ENCODE peak calls at places on chromosomes 7 and 10, in five cellular contexts. I is HCT116, C is hepatocyte, O is upper lobe of left lung, T is PC-3. L is an unnamed sample.

GRCh38 chr7:19107392-19108147 is 9.9 kb downstream of the TWIST1 start:
- DNase-seq in T (peak), I (no peak), O (no peak), C (peak), L (no peak)

GRCh38 chr7:47596502-47597202 is 14.7 kb upstream of the TNS3 start:
- DNase-seq in I (no peak), T (peak), C (no peak), O (no peak), L (no peak)

GRCh38 chr7:30412810-30413504 is 65.6 kb downstream of the NOD1 start:
- DNase-seq in T (peak), I (peak), C (peak), O (peak), L (peak)

GRCh38 chr10:87618470-87619423 is 40.9 kb upstream of the PAPSS2 start:
- DNase-seq in I (no peak), O (peak), T (peak), C (peak), L (no peak)

GRCh38 chr10:14383266-14383665 is 52.5 kb upstream of the FRMD4A start:
- DNase-seq in O (no peak), T (no peak), I (no peak), C (no peak), L (no peak)

GRCh38 chr7:54109501-54109900 is 432.7 kb upstream of the VSTM2A start:
- DNase-seq in O (no peak), C (no peak), T (no peak), I (no peak), L (no peak)

GRCh38 chr10:131928248-131929095 is 27.7 kb downstream of the PPP2R2D start:
- DNase-seq in T (no peak), I (no peak), C (no peak), O (no peak), L (no peak)

GRCh38 chr10:58023341-58024073 is 244.2 kb downstream of the IPMK start:
- DNase-seq in C (peak), O (no peak), I (no peak), T (peak), L (peak)

GRCh38 chr7:25025218-25025671 is 45.3 kb upstream of the OSBPL3 start:
- DNase-seq in I (no peak), T (peak), O (no peak), C (peak), L (no peak)

GRCh38 chr7:21542891-21543527 is at the start of gene DNAH11:
- DNase-seq in O (peak), I (no peak), T (peak), C (peak), L (no peak)

GRCh38 chr7:48497521-48497920 is 326.3 kb downstream of the ABCA13 start:
- DNase-seq in I (no peak), C (no peak), O (no peak), T (no peak), L (no peak)

GRCh38 chr7:40276061-40276460 is 141.3 kb downstream of the SUGCT start:
- DNase-seq in T (no peak), I (no peak), C (no peak), O (no peak), L (no peak)

GRCh38 chr7:143435266-143435665 is 8.0 kb upstream of the TAS2R60 start:
- DNase-seq in I (no peak), O (no peak), C (no peak), T (peak), L (no peak)

GRCh38 chr7:76428149-76428823 is 3.5 kb downstream of the ZP3 start:
- DNase-seq in C (no peak), T (no peak), I (no peak), O (no peak), L (no peak)

GRCh38 chr7:74587435-74588126 is 69.9 kb upstream of the GTF2I start:
- DNase-seq in C (peak), I (no peak), O (peak), T (peak), L (no peak)

GRCh38 chr7:24885716-24886115 is 94.3 kb downstream of the OSBPL3 start:
- DNase-seq in C (no peak), T (no peak), I (no peak), O (no peak), L (no peak)

GRCh38 chr10:87589653-87590052 is 70.0 kb upstream of the PAPSS2 start:
- DNase-seq in C (peak), I (no peak), O (no peak), T (peak), L (no peak)

GRCh38 chr7:155840909-155841308 is 28.6 kb upstream of the SHH start:
- DNase-seq in C (no peak), T (no peak), O (no peak), I (no peak), L (no peak)

GRCh38 chr7:44212581-44213184 is 11.9 kb downstream of the YKT6 start:
- DNase-seq in C (no peak), I (no peak), T (no peak), O (no peak), L (no peak)

GRCh38 chr7:47577351-47577919 is 4.5 kb downstream of the TNS3 start:
- DNase-seq in O (no peak), C (no peak), I (no peak), T (no peak), L (no peak)

GRCh38 chr10:51090190-51090589 is 15.9 kb downstream of the PRKG1 start:
- DNase-seq in T (peak), I (no peak), O (no peak), C (no peak), L (no peak)

GRCh38 chr7:84399661-84400060 is 205.1 kb upstream of the SEMA3A start:
- DNase-seq in T (no peak), I (no peak), O (no peak), C (no peak), L (no peak)

GRCh38 chr7:138889566-138889965 is 91.6 kb upstream of the ATP6V0A4 start:
- DNase-seq in I (no peak), O (no peak), C (no peak), T (peak), L (no peak)

GRCh38 chr10:101145750-101146391 is 14.8 kb downstream of the TLX1 start:
- DNase-seq in I (no peak), T (no peak), C (no peak), O (no peak), L (no peak)

GRCh38 chr7:21338728-21339164 is 89.1 kb upstream of the SP4 start:
- DNase-seq in C (no peak), T (peak), I (no peak), O (no peak), L (no peak)

GRCh38 chr7:80729586-80730320 is 91.3 kb downstream of the CD36 start:
- DNase-seq in C (no peak), O (no peak), I (no peak), T (peak), L (no peak)

GRCh38 chr7:108210796-108211195 is 80.6 kb upstream of the LAMB4 start:
- DNase-seq in I (no peak), C (no peak), T (no peak), O (no peak), L (no peak)

GRCh38 chr10:32963102-32963501 is 5.1 kb upstream of the ITGB1 start:
- DNase-seq in I (no peak), T (no peak), O (no peak), C (no peak), L (no peak)

GRCh38 chr10:51862149-51862548 is 162.8 kb upstream of the CSTF2T start:
- DNase-seq in O (no peak), C (no peak), T (no peak), I (no peak), L (no peak)

GRCh38 chr7:138449580-138449979 is 10.5 kb upstream of the TRIM24 start:
- DNase-seq in I (no peak), O (no peak), C (no peak), T (no peak), L (no peak)

GRCh38 chr10:2262333-2262732 is 525.0 kb upstream of the ADARB2 start:
- DNase-seq in I (no peak), O (no peak), C (no peak), T (no peak), L (peak)

GRCh38 chr7:24902276-24902675 is 77.7 kb downstream of the OSBPL3 start:
- DNase-seq in O (no peak), T (no peak), I (no peak), C (no peak), L (no peak)

GRCh38 chr10:48249763-48250351 is 24.6 kb downstream of the FRMPD2 start:
- DNase-seq in C (no peak), O (no peak), T (no peak), I (no peak), L (no peak)

GRCh38 chr7:31082450-31082849 is 30.3 kb downstream of the ADCYAP1R1 start:
- DNase-seq in O (no peak), I (no peak), T (no peak), C (no peak), L (no peak)

GRCh38 chr10:97149065-97149680 is 36.6 kb downstream of the SLIT1 start:
- DNase-seq in O (no peak), C (no peak), I (no peak), T (no peak), L (no peak)

GRCh38 chr7:1475991-1476390 is 16.7 kb upstream of the MICALL2 start:
- DNase-seq in T (no peak), O (no peak), C (no peak), I (no peak), L (no peak)

GRCh38 chr7:3294432-3295100 is 6.5 kb upstream of the SDK1 start:
- DNase-seq in I (no peak), T (peak), O (peak), C (peak), L (no peak)

GRCh38 chr10:16816830-16817124 is 447 bp downstream of the RSU1 start:
- DNase-seq in T (no peak), C (no peak), I (no peak), O (no peak), L (no peak)

GRCh38 chr7:123916240-123916724 is 8.8 kb upstream of the SPAM1 start:
- DNase-seq in I (peak), T (peak), O (no peak), C (peak), L (no peak)

GRCh38 chr7:114944742-114945625 is 23.1 kb downstream of the MDFIC start:
- DNase-seq in C (peak), O (peak), I (no peak), T (no peak), L (no peak)
- H3K27ac ChIP-seq in C (peak), O (peak), I (no peak), T (no peak), L (no peak)

GRCh38 chr10:24197319-24197718 is 11.6 kb upstream of the KIAA1217 start:
- DNase-seq in I (no peak), T (no peak), C (no peak), O (no peak), L (no peak)
- H3K27ac ChIP-seq in I (no peak), T (no peak), C (no peak), O (peak), L (no peak)

GRCh38 chr7:99409814-99410213 is 1.0 kb downstream of the BUD31 start:
- DNase-seq in I (no peak), C (no peak), O (no peak), T (no peak), L (no peak)
- H3K27ac ChIP-seq in I (no peak), C (peak), O (peak), T (no peak), L (peak)

GRCh38 chr10:43820663-43821062 is 172.0 kb upstream of the ZNF32 start:
- DNase-seq in T (no peak), C (no peak), O (no peak), I (no peak), L (no peak)
- H3K27ac ChIP-seq in T (no peak), C (no peak), O (no peak), I (no peak), L (no peak)

DNA sequence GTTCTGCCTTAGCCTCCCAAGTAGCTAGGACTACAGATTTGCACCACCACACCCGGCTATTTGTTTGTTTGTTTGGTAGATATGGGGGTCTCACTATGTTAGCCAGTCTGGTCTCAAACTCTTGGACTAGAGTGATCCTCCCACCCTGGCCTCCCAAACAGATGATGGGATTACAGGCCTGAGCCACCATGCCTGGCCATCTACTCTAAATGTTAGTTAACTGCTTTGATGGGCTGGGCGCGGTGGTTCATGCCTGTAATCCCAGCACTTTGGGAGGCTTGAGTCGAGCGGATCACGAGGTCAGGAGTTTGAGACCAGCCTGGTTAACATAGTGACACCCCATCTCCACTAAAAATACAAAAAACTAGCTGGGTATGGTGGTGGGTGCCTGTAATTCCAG is 74.8 kb downstream of the SEPTIN14 start:
- DNase-seq in T (no peak), I (no peak), C (no peak), O (peak), L (no peak)
- H3K27ac ChIP-seq in T (no peak), I (no peak), C (no peak), O (no peak), L (no peak)

GRCh38 chr10:61978965-61979364 is 77.5 kb downstream of the ARID5B start:
- DNase-seq in C (no peak), O (peak), I (no peak), T (peak), L (no peak)
- H3K27ac ChIP-seq in C (no peak), O (no peak), I (no peak), T (no peak), L (no peak)

DNA sequence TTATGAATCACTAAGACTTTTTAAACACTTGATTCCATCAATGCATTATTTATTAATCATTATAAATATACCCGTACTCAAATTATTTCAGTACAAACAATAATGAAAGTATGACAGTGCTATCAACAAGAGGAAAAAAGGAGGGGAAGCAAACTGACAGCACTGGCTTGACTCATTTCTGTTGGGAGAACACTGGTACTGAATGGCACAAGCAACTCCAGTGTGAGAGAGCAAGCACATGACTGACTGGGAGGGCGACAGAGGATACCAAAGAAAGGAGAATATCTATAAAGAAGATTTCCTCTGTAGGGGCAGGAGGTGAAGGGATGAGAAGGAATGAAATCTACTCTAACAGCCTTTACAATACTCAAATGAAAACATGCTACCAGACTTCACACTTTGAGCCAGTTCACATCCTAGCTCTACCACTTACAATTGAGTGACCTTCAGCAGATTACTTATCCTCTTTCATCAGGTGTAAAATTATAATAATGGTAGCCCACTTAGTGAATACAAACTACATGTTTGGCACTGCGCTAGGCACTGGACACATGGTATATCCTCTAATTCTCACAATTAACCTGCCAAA is 1.5 kb downstream of the USP54 start:
- DNase-seq in C (peak), T (peak), I (no peak), O (peak), L (no peak)
- H3K27ac ChIP-seq in C (peak), T (peak), I (no peak), O (peak), L (peak)

L was measured in epithelial cell of prostate.